ENCODE peak calls at places on chromosomes 16 and 17, in seven cellular contexts. Y is lung, V is AG10803, E is ovary, I is heart left ventricle, K is progenitor cell of endocrine pancreas, O is dorsolateral prefrontal cortex. T is an unnamed sample.
A peak's percentile ranks its signal among the peaks of the same experiment; 100 is the strongest.

GRCh38 chr16:68468849-68469248 is 20.5 kb upstream of the SMPD3 start:
- DNase-seq in E (no peak), K (no peak), Y (no peak), I (no peak), O (no peak), V (no peak), T (no peak)

GRCh38 chr17:2157081-2157480 is 102.2 kb downstream of the HIC1 start:
- DNase-seq in I (no peak), V (peak; percentile 92), E (no peak), K (no peak), O (no peak), Y (no peak), T (peak; percentile 49)

GRCh38 chr16:63684116-63684515 is 1437.7 kb downstream of the CDH11 start:
- DNase-seq in I (no peak), Y (no peak), E (no peak), K (no peak), O (no peak), V (no peak), T (no peak)

GRCh38 chr16:68884867-68885266 is 41.5 kb downstream of the TANGO6 start:
- DNase-seq in V (no peak), I (no peak), K (no peak), E (no peak), O (no peak), Y (no peak), T (no peak)

GRCh38 chr16:50444546-50444945 is 75.8 kb upstream of the BRD7 start:
- DNase-seq in Y (no peak), K (no peak), E (no peak), O (no peak), V (no peak), I (no peak), T (no peak)

GRCh38 chr17:50175035-50175788 is 9.4 kb downstream of the SGCA start:
- DNase-seq in I (no peak), E (no peak), K (no peak), V (no peak), Y (no peak), O (no peak), T (peak; percentile 17)

GRCh38 chr17:5555254-5555653 is 29.1 kb downstream of the NLRP1 start:
- DNase-seq in K (no peak), I (no peak), E (no peak), O (no peak), V (peak; percentile 41), Y (no peak), T (peak; percentile 52)

GRCh38 chr17:29073045-29073444 is 30.1 kb downstream of the PIPOX start:
- DNase-seq in O (no peak), E (no peak), K (no peak), I (no peak), Y (no peak), V (no peak), T (no peak)

GRCh38 chr17:69949931-69950330 is 125.1 kb upstream of the KCNJ16 start:
- DNase-seq in O (no peak), Y (no peak), K (no peak), I (no peak), E (no peak), V (no peak), T (no peak)

GRCh38 chr16:49465661-49466528 is 92.3 kb downstream of the C16orf78 start:
- DNase-seq in K (no peak), V (no peak), Y (peak; percentile 27), O (no peak), E (peak; percentile 3), I (peak; percentile 4), T (no peak)

GRCh38 chr17:68355093-68355492 is 63.8 kb downstream of the ARSG start:
- DNase-seq in V (peak; percentile 34), I (no peak), Y (no peak), K (no peak), E (no peak), O (no peak), T (peak; percentile 36)

GRCh38 chr16:30399435-30400186 is 4.4 kb downstream of the ZNF48 start:
- DNase-seq in I (no peak), Y (no peak), K (no peak), O (no peak), E (no peak), V (no peak), T (no peak)

GRCh38 chr16:15714393-15715172 is 64.5 kb downstream of the NDE1 start:
- DNase-seq in O (no peak), K (no peak), I (no peak), V (no peak), E (no peak), Y (no peak), T (no peak)

GRCh38 chr17:81388612-81389367 is 6.5 kb upstream of the BAHCC1 start:
- DNase-seq in K (no peak), I (no peak), Y (no peak), V (peak; percentile 8), O (peak; percentile 67), E (no peak), T (no peak)

DNA sequence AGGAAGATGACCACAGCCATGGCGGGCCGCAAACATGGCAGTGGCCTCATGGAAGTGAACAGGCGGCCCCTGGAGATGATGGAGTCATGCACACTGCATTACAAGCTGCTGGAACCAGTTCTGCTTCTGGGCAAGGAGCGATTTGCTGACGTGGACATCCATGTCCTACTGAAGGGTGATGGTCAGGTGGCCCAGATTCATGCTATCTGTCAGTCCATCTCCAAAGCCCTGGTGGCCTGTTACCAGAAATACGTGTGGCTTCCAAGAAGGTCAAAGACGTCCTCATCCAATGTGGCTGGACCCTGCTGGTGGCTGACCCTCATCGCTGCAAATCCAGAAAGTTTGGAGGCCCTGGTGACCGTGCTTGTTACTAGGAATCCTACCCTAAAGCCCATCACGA is 13.4 kb upstream of the WSB1 start:
- DNase-seq in K (no peak), I (no peak), Y (no peak), O (no peak), E (no peak), V (no peak), T (no peak)
- TF ChIP-seq CTCF in K (no peak), I (no peak), Y (no peak), O (no peak), E (no peak), V (no peak), T (no peak)

GRCh38 chr17:32909787-32910369 is 18.1 kb upstream of the TMEM98 start:
- DNase-seq in E (peak; percentile 67), V (peak; percentile 91), K (peak; percentile 60), Y (peak; percentile 79), O (peak; percentile 71), I (peak; percentile 67), T (peak; percentile 88)

GRCh38 chr17:32913593-32913992 is 14.4 kb upstream of the TMEM98 start:
- DNase-seq in Y (peak; percentile 16), V (no peak), O (no peak), I (no peak), K (no peak), E (no peak), T (no peak)

GRCh38 chr17:32914181-32914580 is 13.8 kb upstream of the TMEM98 start:
- DNase-seq in I (no peak), O (no peak), K (no peak), E (no peak), V (no peak), Y (no peak), T (no peak)

GRCh38 chr17:32910769-32911168 is 17.2 kb upstream of the TMEM98 start:
- DNase-seq in O (no peak), K (no peak), V (no peak), Y (no peak), E (no peak), I (no peak), T (no peak)

DNA sequence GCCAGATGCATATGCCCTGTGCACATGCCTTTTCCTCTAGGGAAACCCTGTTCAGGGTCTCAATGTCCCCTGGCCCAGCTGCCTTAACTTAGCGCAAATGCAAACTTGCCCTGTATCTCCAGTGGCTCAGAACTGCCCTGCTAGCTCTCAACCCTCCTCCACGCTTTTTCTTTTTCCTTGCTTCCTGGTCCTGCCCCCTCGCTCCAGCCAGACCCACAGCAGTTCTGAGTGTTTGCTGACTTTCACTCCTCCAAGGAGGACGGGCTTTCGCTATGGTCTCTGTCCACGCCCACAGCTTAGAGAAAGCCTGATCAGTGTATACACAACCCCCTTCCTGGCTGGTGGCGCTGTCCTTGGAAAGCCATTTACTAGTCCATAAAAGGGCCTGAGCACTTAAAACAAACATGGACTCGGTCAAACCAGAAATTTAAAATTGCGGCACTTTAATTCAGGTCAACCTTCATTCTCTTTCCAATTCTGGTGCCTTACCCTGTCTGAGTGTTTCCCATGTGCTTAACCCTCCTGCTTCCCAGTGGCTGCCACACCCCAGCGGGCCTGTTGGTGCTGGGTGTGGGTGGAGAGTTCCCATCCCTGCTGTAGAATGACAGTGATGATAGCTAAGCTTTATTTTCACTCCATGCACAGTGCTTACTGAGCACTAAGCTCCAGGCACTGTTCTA is 15.6 kb upstream of the TMEM98 start:
- DNase-seq in I (peak; percentile 39), E (peak; percentile 63), Y (peak; percentile 87), V (peak; percentile 77), K (peak; percentile 20), O (no peak), T (peak; percentile 74)
- TF ChIP-seq CTCF in I (no peak), E (no peak), Y (no peak), V (peak; percentile 29), K (peak; percentile 18), O (no peak), T (peak; percentile 49)

GRCh38 chr16:8905168-8905762 is 23.1 kb downstream of the LITAFD start:
- DNase-seq in E (no peak), O (no peak), I (no peak), K (no peak), V (peak; percentile 42), Y (no peak), T (peak; percentile 28)
- TF ChIP-seq CTCF in E (no peak), O (no peak), I (no peak), K (peak; percentile 55), V (peak; percentile 62), Y (no peak), T (peak; percentile 50)

GRCh38 chr17:75894049-75894742 is 2.6 kb downstream of the TRIM65 start:
- DNase-seq in E (no peak), V (no peak), O (no peak), Y (no peak), I (no peak), K (no peak), T (no peak)
- TF ChIP-seq CTCF in E (no peak), V (no peak), O (no peak), Y (no peak), I (no peak), K (no peak), T (no peak)

DNA sequence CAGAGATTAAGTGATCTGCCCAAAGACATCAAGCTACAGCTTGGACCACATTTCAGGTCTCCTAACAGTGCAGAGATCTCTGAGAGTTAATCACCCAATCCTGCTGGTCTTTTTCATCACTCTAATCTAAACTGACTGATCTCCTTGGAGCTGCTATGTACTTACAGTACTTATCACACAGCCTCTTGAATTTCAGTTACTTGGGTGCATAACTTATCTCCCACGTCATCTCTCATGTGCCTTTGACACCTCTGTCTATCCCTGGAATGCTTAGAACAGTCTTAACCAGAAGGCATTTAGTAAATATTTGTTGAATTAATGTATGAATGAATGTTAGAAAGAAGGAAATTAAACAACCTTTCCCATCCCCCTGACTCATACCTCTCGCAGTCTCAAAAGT is 139.1 kb downstream of the SNX11 start:
- DNase-seq in V (peak; percentile 32), K (no peak), Y (no peak), O (no peak), E (no peak), I (no peak), T (peak; percentile 51)
- TF ChIP-seq CTCF in V (no peak), K (no peak), Y (no peak), O (no peak), E (no peak), I (no peak), T (no peak)

T was measured in HFFc6.